ENCODE peak calls at places on chromosomes 1 and 21, in seven cellular contexts. H, W, N, B, L, I and C are unnamed samples.

GRCh38 chr1:173482683-173483082 is 5.5 kb downstream of the PRDX6 start:
- DNase-seq in H (no peak), W (no peak), L (no peak), N (no peak), B (no peak), I (no peak), C (no peak)

GRCh38 chr21:41130883-41131282 is 37.1 kb upstream of the BACE2 start:
- DNase-seq in I (no peak), N (no peak), W (no peak), L (no peak), B (no peak), H (no peak), C (no peak)

GRCh38 chr1:197733324-197733723 is 42.0 kb downstream of the DENND1B start:
- DNase-seq in L (no peak), H (no peak), I (no peak), N (no peak), W (no peak), B (no peak), C (no peak)

GRCh38 chr21:31482460-31482859 is 138.4 kb upstream of the TIAM1 start:
- DNase-seq in N (no peak), B (no peak), I (no peak), W (no peak), H (no peak), L (no peak), C (no peak)

GRCh38 chr1:6245086-6245868 is 1.3 kb downstream of the HES3 start:
- DNase-seq in N (peak), W (peak), H (peak), B (peak), L (peak), I (peak), C (no peak)

GRCh38 chr1:12573015-12573825 is 44.8 kb downstream of the DHRS3 start:
- DNase-seq in W (no peak), N (no peak), H (peak), B (no peak), I (no peak), L (no peak), C (no peak)

GRCh38 chr1:166166701-166167394 is at the start of gene FAM78B:
- DNase-seq in L (peak), N (peak), H (peak), B (peak), I (peak), W (peak), C (no peak)

GRCh38 chr1:95287078-95287477 is 53.1 kb downstream of the RWDD3 start:
- DNase-seq in N (no peak), W (no peak), L (no peak), I (no peak), B (no peak), H (peak), C (no peak)

GRCh38 chr1:81702903-81703302 is 97.8 kb upstream of the ADGRL2 start:
- DNase-seq in H (peak), B (no peak), N (no peak), W (no peak), L (peak), I (no peak), C (peak)

GRCh38 chr1:9730096-9730901 is 78.8 kb downstream of the PIK3CD start:
- DNase-seq in H (no peak), I (no peak), W (no peak), L (no peak), B (no peak), N (no peak), C (no peak)

GRCh38 chr21:28614816-28615215 is 377.9 kb downstream of the LTN1 start:
- DNase-seq in H (no peak), N (no peak), I (no peak), L (no peak), B (no peak), W (no peak), C (no peak)

GRCh38 chr1:219837274-219837993 is 90.9 kb downstream of the SLC30A10 start:
- DNase-seq in L (peak), N (peak), W (peak), I (peak), H (peak), B (no peak), C (peak)

GRCh38 chr1:153400244-153400643 is 9.4 kb upstream of the S100A8 start:
- DNase-seq in W (no peak), N (no peak), B (no peak), H (peak), I (no peak), L (peak), C (no peak)

DNA sequence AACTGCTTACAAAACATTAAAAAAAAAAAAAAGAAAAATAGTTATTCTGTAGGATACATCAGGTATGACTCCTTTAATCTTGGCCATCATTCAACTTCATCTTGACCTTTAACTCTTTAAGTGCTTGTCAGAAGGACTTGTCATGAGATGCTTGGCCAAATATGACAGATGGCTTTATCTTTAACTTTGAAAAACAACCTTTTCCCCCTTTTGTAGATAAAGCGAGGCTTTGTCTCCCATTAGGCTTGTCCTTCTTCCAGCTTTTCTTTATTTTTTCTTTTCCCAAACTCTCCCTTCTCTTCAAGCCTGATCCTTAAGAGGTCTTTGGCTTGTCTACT is 2.3 kb downstream of the SRSF10 start:
- DNase-seq in I (no peak), W (no peak), H (no peak), B (no peak), N (no peak), L (no peak), C (no peak)
- H3K4me3 ChIP-seq in I (no peak), W (peak), H (peak), B (no peak), N (peak), L (peak), C (peak)

DNA sequence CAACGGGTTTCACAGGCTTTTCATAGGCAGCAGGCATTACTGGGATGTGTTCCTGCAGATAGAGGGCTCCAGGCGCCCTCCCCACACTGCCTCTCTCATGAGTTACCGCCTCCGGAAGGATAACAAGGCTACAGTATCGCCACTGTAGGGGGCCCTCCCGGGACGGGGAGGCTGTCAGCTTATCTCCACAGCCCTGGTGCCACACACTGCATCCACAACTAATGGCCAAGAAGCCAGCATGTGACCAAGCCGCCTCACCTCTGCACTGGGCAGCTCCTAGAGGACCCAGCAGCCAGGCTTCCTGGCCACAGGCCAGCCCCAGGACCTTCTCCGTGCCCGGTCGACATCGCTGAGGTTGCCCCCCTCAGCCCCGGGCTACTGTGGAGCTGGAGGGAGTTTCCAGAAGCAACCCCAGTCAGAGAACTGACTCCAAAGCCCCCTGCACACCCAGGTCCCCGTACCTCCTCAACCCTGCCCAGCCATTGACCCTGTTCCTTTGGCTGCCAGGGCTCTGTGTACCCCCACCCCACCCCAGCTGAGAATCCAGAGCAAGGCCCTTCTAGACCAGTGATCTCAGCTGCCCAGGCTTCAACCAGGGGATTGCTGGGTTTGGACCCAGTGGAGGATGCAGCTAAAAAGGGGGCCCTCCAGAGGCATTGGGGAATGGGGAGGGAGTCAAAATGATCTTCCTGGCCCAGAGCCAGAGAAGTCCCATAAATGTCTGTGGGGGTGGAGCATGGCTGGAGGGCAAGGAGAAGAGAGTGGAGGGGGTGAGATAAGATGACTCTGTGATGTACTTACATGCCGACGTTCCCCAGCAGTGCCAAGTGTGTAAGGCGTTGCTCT is 45.0 kb downstream of the NEK2 start:
- DNase-seq in N (no peak), W (no peak), I (no peak), H (peak), B (no peak), L (peak), C (no peak)
- TF ChIP-seq CTCF in N (peak), W (no peak), I (no peak), H (peak), B (no peak), L (no peak), C (no peak)

GRCh38 chr1:50973255-50973654 is 3.2 kb downstream of the CDKN2C start:
- DNase-seq in I (no peak), H (no peak), W (no peak), L (no peak), N (no peak), B (no peak), C (no peak)

GRCh38 chr1:50973875-50974617 is 4.0 kb downstream of the CDKN2C start:
- DNase-seq in L (no peak), N (no peak), I (no peak), H (no peak), B (no peak), W (no peak), C (no peak)

GRCh38 chr1:50975436-50975835 is 5.4 kb downstream of the CDKN2C start:
- DNase-seq in H (no peak), N (no peak), B (no peak), L (no peak), W (no peak), I (no peak), C (no peak)

GRCh38 chr1:50976111-50976889 is 6.3 kb downstream of the CDKN2C start:
- DNase-seq in I (no peak), W (no peak), N (no peak), H (no peak), B (no peak), L (peak), C (no peak)

GRCh38 chr1:50974618-50974935 is 4.5 kb downstream of the CDKN2C start:
- DNase-seq in I (no peak), B (no peak), N (no peak), H (no peak), W (no peak), L (no peak), C (no peak)
- H3K4me3 ChIP-seq in I (no peak), B (no peak), N (no peak), H (no peak), W (peak), L (no peak), C (no peak)

DNA sequence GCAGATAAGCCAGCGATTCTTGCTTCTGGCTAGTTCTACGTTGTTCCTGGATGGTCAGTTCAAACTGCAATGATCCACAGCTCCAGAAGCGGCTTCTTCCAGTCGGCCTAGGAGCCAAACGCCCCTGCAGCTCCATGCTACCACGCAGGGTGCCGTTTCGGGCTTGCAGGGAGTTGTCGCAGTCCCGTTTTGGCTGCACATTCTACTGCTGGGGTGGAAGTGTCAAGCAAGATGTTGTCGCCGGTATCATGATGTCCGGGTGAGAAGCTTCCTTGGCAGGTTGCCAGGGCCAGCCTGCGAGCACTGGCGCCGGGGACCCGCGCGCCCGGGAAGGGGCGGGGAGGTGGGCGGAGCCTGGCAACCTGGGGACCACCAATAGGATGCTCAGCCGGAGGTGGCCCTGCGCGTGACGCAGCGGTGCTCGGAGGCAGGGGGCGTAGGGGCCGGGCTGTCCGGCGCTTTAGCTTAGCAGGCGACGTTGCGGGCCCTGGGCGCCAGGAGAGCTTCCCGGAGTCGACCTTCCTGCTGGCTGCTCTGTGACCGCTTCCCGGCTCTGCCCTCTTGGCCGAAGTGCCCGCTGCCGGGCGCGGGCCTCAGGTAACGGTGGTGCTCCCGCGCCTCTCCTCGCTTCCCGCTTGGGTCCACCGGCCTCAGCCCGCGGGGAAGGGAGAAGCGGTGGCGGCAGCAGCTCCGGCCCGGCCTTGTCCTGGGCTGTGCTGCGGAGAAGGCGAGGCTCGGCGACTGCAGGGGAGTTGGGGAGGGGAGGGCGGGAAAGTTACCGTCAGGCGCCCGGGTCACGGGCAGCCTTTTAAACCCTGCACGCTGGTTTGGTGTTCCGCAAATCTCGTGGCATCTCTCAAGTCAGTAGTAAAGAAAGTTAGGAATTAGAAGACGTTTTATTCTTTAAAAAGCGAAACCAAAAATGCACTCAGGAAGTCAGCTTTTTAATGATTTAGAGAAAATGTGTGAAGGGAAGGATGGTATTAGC is at the start of gene SOAT1:
- DNase-seq in L (peak), N (peak), I (peak), H (peak), B (peak), W (peak), C (peak)
- TF ChIP-seq CTCF in L (peak), N (peak), I (no peak), H (no peak), B (no peak), W (no peak), C (peak)

GRCh38 chr1:110672001-110672752 is 2.6 kb downstream of the KCNA3 start:
- DNase-seq in N (no peak), B (no peak), I (no peak), H (no peak), L (peak), W (no peak), C (no peak)

GRCh38 chr1:110673197-110673701 is 1.5 kb downstream of the KCNA3 start:
- DNase-seq in W (no peak), B (no peak), N (no peak), I (no peak), H (no peak), L (no peak), C (no peak)

GRCh38 chr1:110671323-110671722 is 3.4 kb downstream of the KCNA3 start:
- DNase-seq in N (no peak), B (no peak), W (no peak), I (no peak), H (no peak), L (no peak), C (no peak)

GRCh38 chr1:110673805-110674336 is 869 bp downstream of the KCNA3 start:
- DNase-seq in W (no peak), I (no peak), B (no peak), L (no peak), H (no peak), N (no peak), C (no peak)

DNA sequence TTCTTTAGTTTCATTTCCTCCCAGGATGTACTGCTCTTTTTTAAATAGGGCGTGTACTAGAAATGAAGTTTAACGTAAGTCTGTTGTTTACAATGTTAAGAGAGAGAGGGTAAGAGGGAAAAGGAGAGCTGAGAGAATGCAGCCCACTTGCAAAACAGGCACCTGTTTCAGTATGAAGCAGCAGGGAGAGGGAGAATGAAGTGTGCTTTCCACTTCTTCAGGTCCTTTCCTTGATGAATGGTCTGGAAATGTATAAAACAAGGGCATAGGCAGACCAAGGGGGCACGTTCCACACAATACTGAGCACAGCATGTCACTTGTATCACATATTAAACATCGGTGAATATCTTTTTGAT is 2.0 kb downstream of the KCNA3 start:
- DNase-seq in I (no peak), L (no peak), B (no peak), W (no peak), N (no peak), H (no peak), C (no peak)
- H3K4me3 ChIP-seq in I (no peak), L (peak), B (no peak), W (no peak), N (no peak), H (no peak), C (no peak)

DNA sequence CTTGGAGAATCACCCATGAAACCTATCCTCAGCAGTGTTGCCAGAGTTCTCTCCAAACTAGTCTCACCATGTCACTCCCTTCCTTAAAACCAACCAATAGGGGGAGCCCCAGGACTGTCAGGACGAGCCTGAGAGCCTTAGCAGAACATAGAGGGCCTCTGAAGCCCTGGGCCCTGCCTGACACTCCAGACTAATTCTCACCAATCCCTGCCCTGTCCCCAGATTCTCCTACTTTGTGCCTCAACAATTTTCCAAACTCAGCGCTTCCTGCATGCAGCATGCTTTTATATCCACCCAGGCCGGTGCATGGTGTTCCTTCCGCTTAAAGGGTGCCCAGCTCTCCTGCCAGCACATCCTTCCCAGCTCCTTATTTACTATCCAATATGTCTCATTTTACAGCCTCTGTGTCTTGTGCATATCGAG is 42.7 kb downstream of the HSD3B1 start:
- DNase-seq in N (peak), L (peak), B (no peak), W (peak), H (peak), I (peak), C (no peak)
- TF ChIP-seq CTCF in N (peak), L (peak), B (peak), W (peak), H (peak), I (peak), C (peak)